ENCODE peak calls at places on chromosomes 16 and 17, in four cellular contexts. O is prostate gland, I is transverse colon, N is A549. F is an unnamed sample.

GRCh38 chr17:74840989-74841666 is 18.6 kb downstream of the GRIN2C start:
- DNase-seq in O (peak; percentile 39), I (peak; percentile 30), N (no peak), F (peak; percentile 27)

GRCh38 chr17:27917000-27917399 is 23.8 kb upstream of the LYRM9 start:
- DNase-seq in O (no peak), I (no peak), N (no peak), F (no peak)

GRCh38 chr16:48358419-48358818 is 26.8 kb downstream of the SIAH1 start:
- DNase-seq in O (no peak), I (no peak), N (no peak), F (no peak)

GRCh38 chr16:78641463-78641862 is 542.0 kb downstream of the WWOX start:
- DNase-seq in O (no peak), I (no peak), N (no peak), F (no peak)

GRCh38 chr16:180921-181667 is 835 bp downstream of the HBQ1 start:
- DNase-seq in O (peak; percentile 50), I (peak; percentile 82), N (peak; percentile 88), F (peak; percentile 93)

GRCh38 chr16:14024300-14024699 is 46.8 kb upstream of the MRTFB start:
- DNase-seq in O (no peak), I (no peak), N (no peak), F (peak; percentile 38)

GRCh38 chr17:7745748-7746470 is 28.4 kb downstream of the DNAH2 start:
- DNase-seq in O (no peak), I (no peak), N (peak; percentile 70), F (peak; percentile 18)

GRCh38 chr17:76554131-76554530 is 14.3 kb downstream of the PRCD start:
- DNase-seq in O (no peak), I (no peak), N (no peak), F (no peak)

GRCh38 chr17:64015447-64015846 is 5.0 kb downstream of the ICAM2 start:
- DNase-seq in O (no peak), I (no peak), N (no peak), F (no peak)

GRCh38 chr17:50049636-50050035 is 6.3 kb upstream of the ITGA3 start:
- DNase-seq in O (no peak), I (no peak), N (peak; percentile 37), F (no peak)

GRCh38 chr16:50152386-50152806 is 710 bp upstream of the TENT4B start:
- DNase-seq in O (peak; percentile 20), I (peak; percentile 62), N (peak; percentile 56), F (no peak)

GRCh38 chr17:11418367-11418766 is 177.4 kb downstream of the SHISA6 start:
- DNase-seq in O (no peak), I (no peak), N (no peak), F (no peak)

GRCh38 chr17:14351493-14351892 is 50.6 kb downstream of the HS3ST3B1 start:
- DNase-seq in O (no peak), I (no peak), N (no peak), F (no peak)

GRCh38 chr16:47198180-47198575 is 54.4 kb upstream of the NETO2 start:
- DNase-seq in O (no peak), I (no peak), N (no peak), F (no peak)

GRCh38 chr16:89122322-89122831 is 28.7 kb downstream of the ACSF3 start:
- DNase-seq in O (peak; percentile 46), I (peak; percentile 86), N (no peak), F (no peak)
- TF ChIP-seq POLR2A in O (no peak), I (no peak), N (no peak), F (no peak)

GRCh38 chr16:67163164-67163902 is 1.2 kb upstream of the HSF4 start:
- DNase-seq in O (peak; percentile 56), I (no peak), N (no peak), F (peak; percentile 41)
- TF ChIP-seq POLR2A in O (no peak), I (no peak), N (no peak), F (no peak)

DNA sequence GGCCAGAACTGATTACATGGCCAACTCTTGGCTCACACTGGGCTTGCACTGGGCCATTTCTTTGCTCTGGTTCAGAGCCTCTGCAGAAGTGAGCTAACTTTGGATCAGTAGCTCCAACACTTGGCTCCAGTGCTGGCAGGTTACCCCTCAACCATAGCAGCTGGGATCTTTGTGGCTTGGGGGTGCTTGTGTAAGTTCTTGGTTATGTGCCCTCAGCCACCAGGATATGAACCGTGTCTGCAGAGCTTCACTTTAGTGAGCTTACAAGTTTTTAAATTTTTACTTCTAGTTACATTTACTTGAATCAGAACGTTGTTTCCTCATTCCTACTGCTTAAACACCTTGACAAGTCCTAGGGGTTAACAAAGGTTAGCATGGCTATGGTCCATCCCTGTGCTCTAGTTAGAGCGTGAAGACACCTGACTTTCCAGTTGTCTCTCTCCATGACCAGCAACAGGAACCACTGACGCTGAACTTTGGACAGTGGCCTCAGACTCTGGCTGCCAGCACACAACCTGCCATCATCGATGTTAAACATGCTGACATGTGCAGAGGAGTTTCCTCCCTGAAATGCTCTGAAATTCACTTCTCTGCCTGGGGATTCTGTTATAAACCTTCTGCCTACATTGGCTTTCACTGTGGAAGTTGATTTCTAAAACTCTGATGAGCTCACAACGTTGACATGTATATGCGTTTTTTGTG is 4.1 kb downstream of the PDF start:
- DNase-seq in O (no peak), I (peak; percentile 62), N (no peak), F (no peak)
- TF ChIP-seq POLR2A in O (no peak), I (no peak), N (no peak), F (no peak)

DNA sequence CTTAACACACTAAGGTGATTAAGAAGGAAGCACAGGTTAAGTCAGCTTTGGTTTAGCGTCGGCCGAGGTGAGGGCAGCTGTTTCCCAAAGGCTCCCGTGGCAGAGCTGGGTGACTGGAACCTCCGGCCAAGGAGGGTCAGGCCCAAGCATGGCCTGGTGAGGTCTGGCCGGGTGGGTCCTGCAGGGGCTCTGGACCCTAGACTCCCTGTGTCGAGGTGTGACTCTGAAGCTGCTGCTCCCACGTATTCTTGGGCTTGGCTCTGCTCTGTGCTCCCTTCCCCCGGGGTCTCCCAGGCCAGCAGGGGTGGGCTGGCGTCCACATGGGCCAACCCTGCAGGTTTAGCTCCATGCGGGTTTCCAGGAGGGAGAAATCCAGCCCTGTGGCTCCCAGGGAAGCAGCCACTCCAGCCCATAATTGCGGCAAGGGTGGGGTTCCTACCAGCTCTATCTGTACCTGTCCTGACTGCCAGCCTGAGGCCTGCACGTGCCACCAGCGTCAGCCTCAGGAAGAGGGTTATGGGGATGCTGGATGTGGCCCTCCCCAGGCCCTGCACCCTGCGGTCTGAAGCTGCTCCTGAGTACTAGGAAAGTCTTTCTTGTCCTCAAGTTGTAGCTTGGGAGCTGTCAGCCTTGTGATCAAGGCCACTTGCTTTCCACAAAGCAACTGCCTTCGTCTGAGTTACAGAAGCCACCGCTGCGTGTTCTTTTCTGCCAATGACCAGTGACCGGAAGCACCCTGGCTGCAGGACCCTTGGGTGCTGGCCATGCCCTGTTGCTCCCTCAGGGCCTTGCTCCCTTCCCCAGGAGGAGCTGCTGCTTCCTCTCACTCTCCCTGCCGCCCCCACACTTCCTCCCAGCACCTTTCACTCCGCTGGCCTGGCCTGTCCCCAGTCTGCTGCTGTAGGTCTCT is 4.8 kb downstream of the CDK5R1 start:
- DNase-seq in O (no peak), I (no peak), N (no peak), F (no peak)
- TF ChIP-seq POLR2A in O (no peak), I (no peak), N (no peak), F (no peak)

GRCh38 chr16:10920726-10921427 is 21.4 kb downstream of the DEXI start:
- DNase-seq in O (no peak), I (no peak), N (no peak), F (no peak)

GRCh38 chr16:10923146-10923649 is 19.1 kb downstream of the DEXI start:
- DNase-seq in O (no peak), I (no peak), N (no peak), F (no peak)

GRCh38 chr16:10922328-10923145 is 19.7 kb downstream of the DEXI start:
- DNase-seq in O (no peak), I (no peak), N (no peak), F (no peak)

GRCh38 chr16:10923650-10924214 is 18.5 kb downstream of the DEXI start:
- DNase-seq in O (no peak), I (peak; percentile 48), N (no peak), F (no peak)

GRCh38 chr16:10921536-10922327 is 20.5 kb downstream of the DEXI start:
- DNase-seq in O (no peak), I (no peak), N (no peak), F (no peak)
- TF ChIP-seq POLR2A in O (no peak), I (no peak), N (no peak), F (no peak)

GRCh38 chr16:89646270-89646669 is 11.2 kb downstream of the CHMP1A start:
- DNase-seq in O (no peak), I (no peak), N (no peak), F (no peak)
- TF ChIP-seq POLR2A in O (no peak), I (no peak), N (no peak), F (no peak)

GRCh38 chr16:4846901-4847773 is at the start of the genes GLYR1 and UBN1:
- DNase-seq in O (peak; percentile 99), I (peak; percentile 100), N (peak; percentile 97), F (peak; percentile 98)
- TF ChIP-seq POLR2A in O (peak; percentile 77), I (peak; percentile 86), N (peak; percentile 84), F (peak; percentile 88)

GRCh38 chr17:17812211-17813054 is 24.4 kb downstream of the SREBF1 start:
- DNase-seq in O (peak; percentile 62), I (peak; percentile 74), N (peak; percentile 89), F (peak; percentile 86)

GRCh38 chr17:17814162-17815061 is 22.4 kb downstream of the SREBF1 start:
- DNase-seq in O (no peak), I (no peak), N (no peak), F (no peak)

GRCh38 chr17:17811381-17812210 is 25.2 kb downstream of the SREBF1 start:
- DNase-seq in O (no peak), I (no peak), N (peak; percentile 75), F (no peak)

GRCh38 chr17:17813725-17814095 is 23.1 kb downstream of the SREBF1 start:
- DNase-seq in O (no peak), I (no peak), N (no peak), F (no peak)

GRCh38 chr17:17813055-17813724 is 23.6 kb downstream of the SREBF1 start:
- DNase-seq in O (no peak), I (no peak), N (peak; percentile 66), F (no peak)
- TF ChIP-seq POLR2A in O (no peak), I (no peak), N (no peak), F (no peak)

DNA sequence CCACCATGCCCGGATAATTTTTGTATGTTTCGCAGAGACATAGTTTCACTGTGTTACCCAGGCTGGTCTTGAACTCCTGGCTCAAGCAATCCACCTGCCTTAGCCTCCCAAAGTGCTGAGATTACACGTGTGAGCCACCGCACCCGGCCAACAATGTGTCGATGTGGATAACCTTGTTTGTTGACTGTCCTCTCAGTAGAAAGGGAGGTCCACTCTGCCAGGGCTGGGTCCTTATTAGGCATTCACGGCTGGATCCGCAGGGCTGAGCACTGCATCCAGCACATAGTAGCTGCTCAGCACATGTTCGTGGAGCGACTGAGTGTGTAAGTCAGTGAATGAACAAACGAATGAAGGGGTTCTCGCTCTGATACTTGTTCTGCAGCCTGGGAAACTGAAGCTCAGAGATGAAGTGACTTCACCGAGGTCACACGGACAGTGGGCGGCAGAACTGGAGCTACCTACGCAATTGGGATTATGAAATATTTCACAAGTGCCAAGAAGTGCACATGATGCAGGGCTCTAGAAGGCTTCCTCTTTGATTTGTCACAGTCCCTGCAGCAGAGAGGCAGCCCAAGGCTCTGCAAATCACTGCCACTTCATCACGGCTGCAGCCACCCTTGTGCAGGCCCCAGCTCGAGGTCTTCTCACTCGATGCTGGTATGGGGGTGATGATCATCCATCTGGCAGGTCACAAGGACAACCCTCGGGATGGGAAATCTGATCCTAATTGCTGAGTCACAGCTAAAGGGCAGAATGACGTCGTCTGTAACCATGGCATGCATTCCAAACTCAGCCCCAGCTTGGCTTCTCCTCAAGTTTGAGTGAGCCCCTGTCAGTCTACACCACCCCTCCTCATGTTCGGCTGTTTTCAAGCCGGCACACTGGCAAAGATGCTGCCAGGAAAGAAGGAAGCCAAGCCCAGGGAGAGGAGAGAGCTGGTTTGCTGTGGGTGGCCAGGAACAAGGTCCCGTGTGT is 28.0 kb upstream of the SNN start:
- DNase-seq in O (peak; percentile 86), I (peak; percentile 62), N (peak; percentile 100), F (peak; percentile 76)
- TF ChIP-seq POLR2A in O (peak; percentile 73), I (peak; percentile 41), N (peak; percentile 43), F (no peak)

F was measured in erythroblast.